ENCODE peak calls at places on chromosomes 1 and 21, in seven cellular contexts. C is Peyer's patch; E is AG08396; P is stomach; O is CD4-positive, alpha-beta T cell; V is Right ventricle myocardium superior; Q is ecto neural progenitor cell. F is an unnamed sample.
A peak's percentile ranks its signal among the peaks of the same experiment; 100 is the strongest.

GRCh38 chr1:66356605-66357004 is 177.3 kb upstream of the SGIP1 start:
- DNase-seq in V (no peak), C (no peak), P (no peak), E (no peak), Q (no peak), O (no peak), F (no peak)

GRCh38 chr21:20570824-20571232 is 427.4 kb upstream of the NCAM2 start:
- DNase-seq in V (no peak), E (no peak), P (no peak), Q (peak; percentile 51), C (no peak), O (no peak), F (no peak)

GRCh38 chr1:56188855-56189254 is 390.5 kb downstream of the PLPP3 start:
- DNase-seq in O (no peak), C (no peak), E (no peak), P (no peak), V (no peak), Q (peak; percentile 53), F (no peak)

GRCh38 chr1:17412093-17412870 is 27.2 kb downstream of the RCC2 start:
- DNase-seq in Q (no peak), P (no peak), C (no peak), O (no peak), V (no peak), E (no peak), F (no peak)

GRCh38 chr1:47558601-47559593 is 121.1 kb downstream of the FOXD2 start:
- DNase-seq in V (no peak), Q (no peak), E (no peak), P (peak; percentile 87), C (no peak), O (no peak), F (no peak)

GRCh38 chr1:944341-945325 is 14.4 kb downstream of the NOC2L start:
- DNase-seq in C (no peak), P (no peak), E (peak; percentile 63), V (peak; percentile 73), O (no peak), Q (no peak), F (no peak)

GRCh38 chr1:12572506-12572905 is 45.5 kb downstream of the DHRS3 start:
- DNase-seq in Q (no peak), O (no peak), V (no peak), C (no peak), E (no peak), P (no peak), F (no peak)

GRCh38 chr21:34649400-34649799 is 19.4 kb upstream of the CLIC6 start:
- DNase-seq in P (no peak), Q (no peak), C (no peak), O (no peak), V (no peak), E (no peak), F (no peak)